ENCODE peak calls at places on chromosomes 2 and 18, in five cellular contexts. One of them, this sample, is unnamed.

GRCh38 chr2:105544591-105545377 is 145.9 kb upstream of the FHL2 start:
- DNase-seq in NCI-H748 treated with DMSO at 0.1 percent for 48 hours: no peak
- DNase-seq in mammary epithelial cell: no peak
- DNase-seq in WTC11: no peak
- DNase-seq in transverse colon: no peak
- DNase-seq in this sample: no peak

GRCh38 chr2:150234787-150235512 is 252.5 kb downstream of the RND3 start:
- DNase-seq in NCI-H748 treated with DMSO at 0.1 percent for 48 hours: peak
- DNase-seq in mammary epithelial cell: peak
- DNase-seq in WTC11: no peak
- DNase-seq in transverse colon: peak
- DNase-seq in this sample: peak

GRCh38 chr2:170715932-170716777 is 1.0 kb downstream of the SP5 start:
- DNase-seq in NCI-H748 treated with DMSO at 0.1 percent for 48 hours: peak
- DNase-seq in mammary epithelial cell: no peak
- DNase-seq in WTC11: peak
- DNase-seq in transverse colon: peak
- DNase-seq in this sample: no peak

GRCh38 chr2:157938556-157938955 is 62.4 kb upstream of the ACVR1 start:
- DNase-seq in NCI-H748 treated with DMSO at 0.1 percent for 48 hours: no peak
- DNase-seq in mammary epithelial cell: no peak
- DNase-seq in WTC11: no peak
- DNase-seq in transverse colon: no peak
- DNase-seq in this sample: peak

GRCh38 chr2:235651643-235652042 is 157.8 kb downstream of the AGAP1 start:
- DNase-seq in NCI-H748 treated with DMSO at 0.1 percent for 48 hours: no peak
- DNase-seq in mammary epithelial cell: no peak
- DNase-seq in WTC11: no peak
- DNase-seq in transverse colon: no peak
- DNase-seq in this sample: no peak

GRCh38 chr2:1835581-1836201 is 91.4 kb upstream of the PXDN start:
- DNase-seq in NCI-H748 treated with DMSO at 0.1 percent for 48 hours: no peak
- DNase-seq in mammary epithelial cell: no peak
- DNase-seq in WTC11: no peak
- DNase-seq in transverse colon: peak
- DNase-seq in this sample: peak

GRCh38 chr2:188811522-188811921 is 162.7 kb upstream of the COL3A1 start:
- DNase-seq in NCI-H748 treated with DMSO at 0.1 percent for 48 hours: no peak
- DNase-seq in mammary epithelial cell: peak
- DNase-seq in WTC11: no peak
- DNase-seq in transverse colon: no peak
- DNase-seq in this sample: peak

GRCh38 chr2:188966728-188967127 is 7.4 kb upstream of the COL3A1 start:
- DNase-seq in NCI-H748 treated with DMSO at 0.1 percent for 48 hours: no peak
- DNase-seq in mammary epithelial cell: no peak
- DNase-seq in WTC11: no peak
- DNase-seq in transverse colon: no peak
- DNase-seq in this sample: no peak

GRCh38 chr2:128169094-128169493 is 78.1 kb downstream of the UGGT1 start:
- DNase-seq in NCI-H748 treated with DMSO at 0.1 percent for 48 hours: no peak
- DNase-seq in mammary epithelial cell: no peak
- DNase-seq in WTC11: no peak
- DNase-seq in transverse colon: no peak
- DNase-seq in this sample: no peak

GRCh38 chr2:241858206-241859016 is at the start of gene PDCD1:
- DNase-seq in NCI-H748 treated with DMSO at 0.1 percent for 48 hours: no peak
- DNase-seq in mammary epithelial cell: no peak
- DNase-seq in WTC11: peak
- DNase-seq in transverse colon: peak
- DNase-seq in this sample: peak

GRCh38 chr18:51226068-51226467 is 28.6 kb upstream of the MEX3C start:
- DNase-seq in NCI-H748 treated with DMSO at 0.1 percent for 48 hours: no peak
- DNase-seq in mammary epithelial cell: no peak
- DNase-seq in WTC11: no peak
- DNase-seq in transverse colon: no peak
- DNase-seq in this sample: no peak

GRCh38 chr2:228613133-228613532 is 431.6 kb upstream of the SPHKAP start:
- DNase-seq in NCI-H748 treated with DMSO at 0.1 percent for 48 hours: no peak
- DNase-seq in mammary epithelial cell: peak
- DNase-seq in WTC11: no peak
- DNase-seq in transverse colon: no peak
- DNase-seq in this sample: peak

GRCh38 chr2:12616456-12617163 is 100.1 kb upstream of the TRIB2 start:
- DNase-seq in NCI-H748 treated with DMSO at 0.1 percent for 48 hours: no peak
- DNase-seq in mammary epithelial cell: no peak
- DNase-seq in WTC11: no peak
- DNase-seq in transverse colon: no peak
- DNase-seq in this sample: no peak

GRCh38 chr2:177816740-177817139 is 255.8 kb downstream of the PDE11A start:
- DNase-seq in NCI-H748 treated with DMSO at 0.1 percent for 48 hours: no peak
- DNase-seq in mammary epithelial cell: no peak
- DNase-seq in WTC11: no peak
- DNase-seq in transverse colon: no peak
- DNase-seq in this sample: no peak

GRCh38 chr18:46481048-46481846 is 175.8 kb downstream of the LOXHD1 start:
- DNase-seq in NCI-H748 treated with DMSO at 0.1 percent for 48 hours: peak
- DNase-seq in mammary epithelial cell: no peak
- DNase-seq in WTC11: peak
- DNase-seq in transverse colon: peak
- DNase-seq in this sample: peak

GRCh38 chr2:173488861-173489260 is 134.2 kb downstream of the CDCA7 start:
- DNase-seq in NCI-H748 treated with DMSO at 0.1 percent for 48 hours: no peak
- DNase-seq in mammary epithelial cell: no peak
- DNase-seq in WTC11: no peak
- DNase-seq in transverse colon: no peak
- DNase-seq in this sample: no peak

GRCh38 chr2:102331311-102331980 is 20.1 kb downstream of the IL1RL1 start:
- DNase-seq in NCI-H748 treated with DMSO at 0.1 percent for 48 hours: no peak
- DNase-seq in mammary epithelial cell: no peak
- DNase-seq in WTC11: no peak
- DNase-seq in transverse colon: no peak
- DNase-seq in this sample: no peak

GRCh38 chr2:43218221-43218549 is 8.2 kb downstream of the ZFP36L2 start:
- DNase-seq in NCI-H748 treated with DMSO at 0.1 percent for 48 hours: no peak
- DNase-seq in mammary epithelial cell: no peak
- DNase-seq in WTC11: no peak
- DNase-seq in transverse colon: no peak
- DNase-seq in this sample: no peak

GRCh38 chr2:165467921-165468320 is 1.6 kb upstream of the CSRNP3 start:
- DNase-seq in NCI-H748 treated with DMSO at 0.1 percent for 48 hours: no peak
- DNase-seq in mammary epithelial cell: no peak
- DNase-seq in WTC11: no peak
- DNase-seq in transverse colon: no peak
- DNase-seq in this sample: no peak

GRCh38 chr2:54999182-54999581 is 51.1 kb downstream of the RTN4 start:
- DNase-seq in NCI-H748 treated with DMSO at 0.1 percent for 48 hours: no peak
- DNase-seq in mammary epithelial cell: peak
- DNase-seq in WTC11: no peak
- DNase-seq in transverse colon: no peak
- DNase-seq in this sample: no peak

GRCh38 chr2:96239091-96239490 is 26.7 kb downstream of the TMEM127 start:
- DNase-seq in NCI-H748 treated with DMSO at 0.1 percent for 48 hours: no peak
- DNase-seq in mammary epithelial cell: no peak
- DNase-seq in WTC11: no peak
- DNase-seq in transverse colon: no peak
- DNase-seq in this sample: no peak

GRCh38 chr2:88690591-88691338 is 708 bp upstream of the RPIA start:
- DNase-seq in NCI-H748 treated with DMSO at 0.1 percent for 48 hours: no peak
- DNase-seq in mammary epithelial cell: peak
- DNase-seq in WTC11: peak
- DNase-seq in transverse colon: peak
- DNase-seq in this sample: peak

GRCh38 chr2:43027103-43027482 is 199.3 kb downstream of the ZFP36L2 start:
- DNase-seq in NCI-H748 treated with DMSO at 0.1 percent for 48 hours: no peak
- DNase-seq in mammary epithelial cell: no peak
- DNase-seq in WTC11: no peak
- DNase-seq in transverse colon: peak
- DNase-seq in this sample: no peak

GRCh38 chr2:50448556-50448955 is 583.4 kb downstream of the NRXN1 start:
- DNase-seq in NCI-H748 treated with DMSO at 0.1 percent for 48 hours: peak
- DNase-seq in mammary epithelial cell: no peak
- DNase-seq in WTC11: no peak
- DNase-seq in transverse colon: no peak
- DNase-seq in this sample: no peak

GRCh38 chr2:235966932-235967331 is 201.3 kb downstream of the GBX2 start:
- DNase-seq in NCI-H748 treated with DMSO at 0.1 percent for 48 hours: no peak
- DNase-seq in mammary epithelial cell: no peak
- DNase-seq in WTC11: no peak
- DNase-seq in transverse colon: no peak
- DNase-seq in this sample: no peak

GRCh38 chr2:18626958-18627650 is 37.7 kb upstream of the NT5C1B start:
- DNase-seq in NCI-H748 treated with DMSO at 0.1 percent for 48 hours: no peak
- DNase-seq in mammary epithelial cell: no peak
- DNase-seq in WTC11: no peak
- DNase-seq in transverse colon: no peak
- DNase-seq in this sample: no peak

GRCh38 chr2:19600506-19600905 is 242.1 kb upstream of the OSR1 start:
- DNase-seq in NCI-H748 treated with DMSO at 0.1 percent for 48 hours: no peak
- DNase-seq in mammary epithelial cell: no peak
- DNase-seq in WTC11: no peak
- DNase-seq in transverse colon: no peak
- DNase-seq in this sample: no peak

GRCh38 chr2:180203972-180204371 is 196.9 kb upstream of the CWC22 start:
- DNase-seq in NCI-H748 treated with DMSO at 0.1 percent for 48 hours: no peak
- DNase-seq in mammary epithelial cell: peak
- DNase-seq in WTC11: no peak
- DNase-seq in transverse colon: no peak
- DNase-seq in this sample: peak

GRCh38 chr2:1248187-1248586 is 165.1 kb upstream of the TPO start:
- DNase-seq in NCI-H748 treated with DMSO at 0.1 percent for 48 hours: no peak
- DNase-seq in mammary epithelial cell: no peak
- DNase-seq in WTC11: no peak
- DNase-seq in transverse colon: no peak
- DNase-seq in this sample: no peak

GRCh38 chr18:1488957-1489356 is 584.3 kb downstream of the ADCYAP1 start:
- DNase-seq in NCI-H748 treated with DMSO at 0.1 percent for 48 hours: peak
- DNase-seq in mammary epithelial cell: no peak
- DNase-seq in WTC11: no peak
- DNase-seq in transverse colon: no peak
- DNase-seq in this sample: no peak

GRCh38 chr2:156400704-156401678 is 35.2 kb upstream of the GPD2 start:
- DNase-seq in NCI-H748 treated with DMSO at 0.1 percent for 48 hours: peak
- DNase-seq in mammary epithelial cell: peak
- DNase-seq in WTC11: peak
- DNase-seq in transverse colon: peak
- DNase-seq in this sample: peak

GRCh38 chr2:69798466-69798908 is 31.0 kb upstream of the GMCL1 start:
- DNase-seq in NCI-H748 treated with DMSO at 0.1 percent for 48 hours: no peak
- DNase-seq in mammary epithelial cell: peak
- DNase-seq in WTC11: no peak
- DNase-seq in transverse colon: peak
- DNase-seq in this sample: peak

GRCh38 chr2:1874101-1874865 is 130.0 kb upstream of the PXDN start:
- DNase-seq in NCI-H748 treated with DMSO at 0.1 percent for 48 hours: no peak
- DNase-seq in mammary epithelial cell: no peak
- DNase-seq in WTC11: no peak
- DNase-seq in transverse colon: no peak
- DNase-seq in this sample: no peak

GRCh38 chr2:112643488-112643887 is 2.3 kb upstream of the SLC20A1 start:
- DNase-seq in NCI-H748 treated with DMSO at 0.1 percent for 48 hours: no peak
- DNase-seq in mammary epithelial cell: no peak
- DNase-seq in WTC11: no peak
- DNase-seq in transverse colon: no peak
- DNase-seq in this sample: no peak

GRCh38 chr2:85772019-85772745 is 18.4 kb downstream of the ATOH8 start:
- DNase-seq in NCI-H748 treated with DMSO at 0.1 percent for 48 hours: peak
- DNase-seq in mammary epithelial cell: peak
- DNase-seq in WTC11: peak
- DNase-seq in transverse colon: peak
- DNase-seq in this sample: peak

GRCh38 chr2:54757496-54757895 is 34.0 kb downstream of the EML6 start:
- DNase-seq in NCI-H748 treated with DMSO at 0.1 percent for 48 hours: no peak
- DNase-seq in mammary epithelial cell: no peak
- DNase-seq in WTC11: peak
- DNase-seq in transverse colon: no peak
- DNase-seq in this sample: peak

This sample was measured in kidney tubule cell.